ENCODE peak calls at places on chromosome 10, in five cellular contexts. B is sigmoid colon, H is adrenal gland, F is neural progenitor cell, N is endodermal cell. U is an unnamed sample.

GRCh38 chr10:73183882-73184281 is 16.0 kb downstream of the FAM149B1 start:
- DNase-seq in H (peak; percentile 59), N (no peak), F (no peak), B (no peak), U (no peak)

GRCh38 chr10:43110318-43111071 is 27.8 kb upstream of the CSGALNACT2 start:
- DNase-seq in B (no peak), H (peak; percentile 14), N (no peak), F (no peak), U (no peak)

GRCh38 chr10:120818301-120818700 is 32.9 kb upstream of the WDR11 start:
- DNase-seq in B (no peak), F (peak; percentile 55), N (peak; percentile 71), H (no peak), U (no peak)

GRCh38 chr10:30928742-30929141 is 102.9 kb downstream of the ZNF438 start:
- DNase-seq in F (no peak), N (no peak), B (no peak), H (no peak), U (no peak)

GRCh38 chr10:25713894-25714240 is 220.2 kb upstream of the MYO3A start:
- DNase-seq in N (no peak), H (no peak), F (no peak), B (no peak), U (no peak)

GRCh38 chr10:85224366-85224960 is 896.1 kb downstream of the CCSER2 start:
- DNase-seq in H (no peak), F (no peak), N (no peak), B (no peak), U (no peak)

GRCh38 chr10:5927306-5927705 is 37.3 kb downstream of the FBH1 start:
- DNase-seq in H (no peak), F (no peak), N (no peak), B (no peak), U (no peak)

GRCh38 chr10:61618388-61618961 is 44.3 kb upstream of the CABCOCO1 start:
- DNase-seq in H (no peak), B (no peak), N (no peak), F (no peak), U (no peak)

GRCh38 chr10:50574305-50574704 is 49.5 kb downstream of the SGMS1 start:
- DNase-seq in B (no peak), F (no peak), N (no peak), H (no peak), U (no peak)

GRCh38 chr10:89553064-89553734 is 17.8 kb upstream of the SLC16A12 start:
- DNase-seq in H (no peak), B (no peak), N (no peak), F (no peak), U (peak; percentile 65)

GRCh38 chr10:78749898-78750297 is 318.9 kb upstream of the ZMIZ1 start:
- DNase-seq in F (no peak), N (no peak), H (no peak), B (no peak), U (no peak)

GRCh38 chr10:29228586-29228985 is 60.3 kb upstream of the LYZL1 start:
- DNase-seq in F (no peak), H (no peak), N (no peak), B (no peak), U (no peak)

GRCh38 chr10:129433266-129433665 is 33.8 kb upstream of the MGMT start:
- DNase-seq in H (no peak), F (no peak), B (no peak), N (no peak), U (no peak)

GRCh38 chr10:102170602-102171001 is 18.4 kb downstream of the NOLC1 start:
- DNase-seq in H (no peak), N (no peak), B (no peak), F (no peak), U (no peak)

GRCh38 chr10:125146791-125147604 is 13.4 kb downstream of the CTBP2 start:
- DNase-seq in H (no peak), N (peak; percentile 41), F (no peak), B (no peak), U (peak; percentile 85)

GRCh38 chr10:122461729-122462532 is 578 bp downstream of the HTRA1 start:
- DNase-seq in B (no peak), H (peak; percentile 49), F (peak; percentile 66), N (peak; percentile 74), U (no peak)

GRCh38 chr10:77825965-77826364 is 100.6 kb downstream of the DLG5 start:
- DNase-seq in H (no peak), B (no peak), F (no peak), N (no peak), U (no peak)

GRCh38 chr10:71998840-71999194 is 34.6 kb downstream of the CHST3 start:
- DNase-seq in F (no peak), H (peak; percentile 95), N (peak; percentile 52), B (peak; percentile 86), U (peak; percentile 56)

GRCh38 chr10:72000073-72001025 is 36.2 kb downstream of the CHST3 start:
- DNase-seq in H (no peak), N (no peak), B (no peak), F (no peak), U (no peak)

GRCh38 chr10:72001026-72001380 is 36.8 kb downstream of the CHST3 start:
- DNase-seq in N (no peak), B (peak; percentile 71), F (no peak), H (peak; percentile 75), U (no peak)

GRCh38 chr10:71998119-71998839 is 34.1 kb downstream of the CHST3 start:
- DNase-seq in N (no peak), F (no peak), H (peak; percentile 94), B (no peak), U (no peak)

DNA sequence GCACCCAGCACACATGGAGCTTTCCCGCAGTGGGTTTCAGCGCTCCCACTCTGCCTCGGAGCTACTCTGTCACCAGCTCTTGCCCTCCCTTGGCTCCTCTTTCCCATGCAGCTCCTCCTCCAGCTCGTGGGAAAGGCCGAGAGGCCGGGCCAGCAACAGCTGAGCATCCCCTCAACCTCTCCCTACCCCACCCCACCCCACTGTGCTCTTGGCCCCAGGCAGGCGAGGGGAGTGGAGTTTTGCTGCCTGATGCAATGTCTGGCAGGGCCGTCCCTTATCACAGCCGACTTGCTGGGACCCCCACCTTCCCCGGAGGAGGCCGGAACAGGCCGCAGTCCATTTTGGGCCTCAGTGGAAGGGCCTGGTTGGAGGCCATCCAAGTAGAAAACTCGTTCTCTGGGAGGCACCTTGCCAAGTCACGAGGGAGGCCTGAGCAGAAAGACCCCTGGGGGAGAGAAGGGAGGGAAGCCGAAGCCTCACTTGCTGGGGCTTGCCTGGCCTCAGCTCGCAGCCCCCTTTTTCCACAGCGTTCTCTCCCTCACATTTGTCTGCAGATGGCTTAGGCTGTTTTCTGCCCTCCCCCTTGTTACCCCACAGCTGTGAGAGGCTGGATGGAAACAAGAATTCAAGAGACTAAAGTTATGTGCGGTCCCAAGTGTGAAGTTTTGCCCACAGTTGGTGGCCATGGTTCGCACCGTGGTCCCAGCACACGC is 35.3 kb downstream of the CHST3 start:
- DNase-seq in B (peak; percentile 94), H (peak; percentile 61), N (peak; percentile 63), F (peak; percentile 37), U (no peak)
- H3K27ac ChIP-seq in B (peak overlapping the region; percentile 79), H (peak overlapping the region; percentile 80), N (peak overlapping the region; percentile 78), F (no peak overlapping the region), U (peak overlapping the region; percentile 78)

GRCh38 chr10:123570051-123570897 is 95.9 kb upstream of the GPR26 start:
- DNase-seq in B (peak; percentile 45), H (no peak), F (no peak), N (peak; percentile 39), U (no peak)
- H3K27ac ChIP-seq in B (no peak overlapping the region), H (no peak overlapping the region), F (no peak overlapping the region), N (no peak overlapping the region), U (no peak overlapping the region)

GRCh38 chr10:23345861-23346260 is 1.3 kb upstream of the C10orf67 start:
- DNase-seq in N (no peak), H (no peak), F (no peak), B (no peak), U (peak; percentile 86)
- H3K27ac ChIP-seq in N (peak overlapping the region; percentile 6), H (no peak overlapping the region), F (no peak overlapping the region), B (no peak overlapping the region), U (peak overlapping the region; percentile 26)

GRCh38 chr10:93505075-93505474 is 8.7 kb downstream of the CEP55 start:
- DNase-seq in H (no peak), N (no peak), B (no peak), F (no peak), U (no peak)

GRCh38 chr10:93501650-93502049 is 5.2 kb downstream of the CEP55 start:
- DNase-seq in B (no peak), N (no peak), H (no peak), F (no peak), U (no peak)

GRCh38 chr10:93498196-93498595 is 1.8 kb downstream of the CEP55 start:
- DNase-seq in H (no peak), N (no peak), B (no peak), F (no peak), U (no peak)

DNA sequence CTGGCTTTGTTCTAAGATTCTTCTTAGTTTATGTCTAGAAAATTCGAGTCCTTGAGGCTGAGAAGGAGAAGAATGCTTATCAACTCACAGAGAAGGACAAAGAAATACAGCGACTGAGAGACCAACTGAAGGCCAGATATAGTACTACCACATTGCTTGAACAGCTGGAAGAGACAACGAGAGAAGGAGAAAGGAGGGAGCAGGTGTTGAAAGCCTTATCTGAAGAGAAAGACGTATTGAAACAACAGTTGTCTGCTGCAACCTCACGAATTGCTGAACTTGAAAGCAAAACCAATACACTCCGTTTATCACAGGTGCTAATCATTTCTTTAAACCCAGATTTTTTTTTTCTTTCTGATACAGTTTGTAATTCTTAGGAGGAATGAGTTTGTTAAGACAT is 6.7 kb downstream of the CEP55 start:
- DNase-seq in F (no peak), B (no peak), H (no peak), N (no peak), U (no peak)
- H3K27ac ChIP-seq in F (no peak overlapping the region), B (no peak overlapping the region), H (no peak overlapping the region), N (peak overlapping the region; percentile 49), U (no peak overlapping the region)

GRCh38 chr10:95745487-95745886 is 10.5 kb upstream of the ENTPD1 start:
- DNase-seq in H (no peak), B (no peak), N (no peak), F (no peak), U (no peak)

GRCh38 chr10:95742962-95743535 is 12.9 kb upstream of the ENTPD1 start:
- DNase-seq in N (no peak), H (no peak), B (no peak), F (no peak), U (no peak)

GRCh38 chr10:95739046-95739445 is 16.9 kb upstream of the ENTPD1 start:
- DNase-seq in H (no peak), N (no peak), F (no peak), B (no peak), U (no peak)

GRCh38 chr10:95742529-95742884 is 13.5 kb upstream of the ENTPD1 start:
- DNase-seq in B (no peak), H (peak; percentile 68), F (no peak), N (no peak), U (no peak)

DNA sequence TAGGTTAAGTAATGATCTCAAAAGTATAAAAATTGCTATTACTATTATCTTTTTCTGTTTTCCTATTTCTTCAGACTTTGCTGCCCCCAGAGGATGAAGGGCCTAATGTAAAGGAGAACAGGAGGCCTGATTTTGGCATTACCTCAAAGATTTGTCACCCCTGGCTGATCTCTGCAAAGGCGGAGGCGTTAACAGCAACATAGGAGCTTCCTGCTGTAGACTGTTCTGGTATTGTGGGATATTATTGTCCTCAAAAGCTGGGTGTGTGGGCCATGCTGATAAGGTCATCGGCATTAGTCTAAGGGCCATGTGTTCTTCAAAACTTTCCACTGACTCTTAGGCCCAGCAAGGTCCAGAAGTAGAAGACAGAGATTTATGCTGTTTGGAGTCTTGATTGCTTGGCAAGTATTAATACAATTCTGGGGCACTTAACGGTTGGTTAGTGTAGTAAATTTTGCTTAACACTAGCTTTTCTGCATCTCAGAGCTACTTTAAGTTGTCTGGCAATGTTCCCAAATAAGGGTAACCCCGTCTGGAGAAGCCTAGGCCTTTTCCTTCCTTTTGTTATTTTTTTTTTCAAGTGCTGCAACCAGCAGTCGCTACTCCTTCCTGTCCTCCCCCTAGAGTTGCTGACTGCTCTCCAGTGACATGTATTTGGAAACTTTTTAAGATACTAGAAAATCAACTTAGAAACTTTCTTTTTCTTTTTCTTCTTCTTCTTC is 14.0 kb upstream of the ENTPD1 start:
- DNase-seq in F (no peak), N (peak; percentile 63), B (no peak), H (peak; percentile 35), U (no peak)
- H3K27ac ChIP-seq in F (no peak overlapping the region), N (no peak overlapping the region), B (peak overlapping the region; percentile 51), H (peak overlapping the region; percentile 36), U (no peak overlapping the region)

U was measured in epithelial cell of prostate.